ENCODE peak calls at places on chromosomes 12 and 14, in nine cellular contexts. S, E, J, G, W, C, O, D and U are unnamed samples.
A peak's percentile ranks its signal among the peaks of the same experiment; 100 is the strongest.

GRCh38 chr12:76275511-76276093 is 72.6 kb downstream of the BBS10 start:
- DNase-seq in O (no peak), E (no peak), W (no peak), G (no peak), S (no peak), J (no peak), D (no peak), C (no peak), U (no peak)

GRCh38 chr14:75469164-75469563 is 41.3 kb downstream of the JDP2 start:
- DNase-seq in O (no peak), D (no peak), C (no peak), G (no peak), E (no peak), S (no peak), W (no peak), J (no peak), U (no peak)

GRCh38 chr14:106207316-106207715 is 680.9 kb downstream of the TMEM121 start:
- DNase-seq in C (no peak), J (no peak), O (no peak), W (no peak), D (no peak), S (no peak), E (no peak), G (no peak), U (no peak)

GRCh38 chr12:118377005-118377890 is 893 bp downstream of the SUDS3 start:
- DNase-seq in G (no peak), D (peak; percentile 49), J (no peak), C (no peak), E (no peak), W (no peak), O (no peak), S (no peak), U (peak; percentile 13)

GRCh38 chr14:78902010-78902623 is 731.9 kb downstream of the NRXN3 start:
- DNase-seq in D (peak; percentile 4), S (peak; percentile 67), C (peak; percentile 10), O (no peak), E (peak; percentile 45), J (no peak), W (no peak), G (peak; percentile 55), U (peak; percentile 5)

GRCh38 chr14:89833120-89833521 is 121.4 kb downstream of the EFCAB11 start:
- DNase-seq in J (no peak), E (no peak), D (no peak), O (no peak), G (no peak), W (no peak), S (no peak), C (no peak), U (no peak)

GRCh38 chr12:86623267-86623666 is 367.1 kb upstream of the MGAT4C start:
- DNase-seq in O (no peak), J (no peak), G (no peak), D (no peak), E (no peak), C (no peak), S (no peak), W (no peak), U (no peak)

GRCh38 chr12:123886258-123886657 is 86.4 kb downstream of the CCDC92 start:
- DNase-seq in S (no peak), E (no peak), C (no peak), G (no peak), O (no peak), W (no peak), D (no peak), J (no peak), U (no peak)

GRCh38 chr12:13022737-13023370 is 21.3 kb upstream of the FAM234B start:
- DNase-seq in E (peak; percentile 77), C (no peak), S (no peak), J (no peak), D (no peak), O (no peak), G (no peak), W (no peak), U (no peak)

GRCh38 chr12:131900397-131900796 is 6.0 kb downstream of the ULK1 start:
- DNase-seq in E (no peak), C (no peak), D (peak; percentile 63), W (no peak), G (no peak), S (no peak), J (no peak), O (no peak), U (no peak)

GRCh38 chr14:101719045-101719645 is 42.4 kb upstream of the PPP2R5C start:
- DNase-seq in S (no peak), W (no peak), J (no peak), O (no peak), G (no peak), E (no peak), C (no peak), D (peak; percentile 21), U (no peak)

GRCh38 chr14:105093426-105094192 is 28.4 kb upstream of the GPR132 start:
- DNase-seq in C (peak; percentile 56), O (peak; percentile 58), W (peak; percentile 29), J (peak; percentile 83), G (peak; percentile 94), S (no peak), E (peak; percentile 49), D (peak; percentile 98), U (peak; percentile 55)